ENCODE peak calls at places on chromosomes 6 and 20, in ten cellular contexts. One of them, this sample, is unnamed.

GRCh38 chr20:37729909-37730308 is 36.1 kb downstream of the CTNNBL1 start:
- DNase-seq in psoas muscle: no peak
- DNase-seq in A549: no peak
- DNase-seq in ascending aorta: no peak
- DNase-seq in heart right ventricle: no peak
- DNase-seq in CD4-positive, alpha-beta T cell: no peak
- DNase-seq in colonic mucosa: no peak
- DNase-seq in SJSA1: no peak
- DNase-seq in CD8-positive, alpha-beta T cell: no peak
- DNase-seq in HL-60: no peak
- DNase-seq in this sample: no peak

GRCh38 chr6:111027219-111027618 is 45.4 kb downstream of the RPF2 start:
- DNase-seq in psoas muscle: no peak
- DNase-seq in A549: no peak
- DNase-seq in ascending aorta: no peak
- DNase-seq in heart right ventricle: no peak
- DNase-seq in CD4-positive, alpha-beta T cell: no peak
- DNase-seq in colonic mucosa: no peak
- DNase-seq in SJSA1: no peak
- DNase-seq in CD8-positive, alpha-beta T cell: no peak
- DNase-seq in HL-60: no peak
- DNase-seq in this sample: no peak

GRCh38 chr20:21235713-21236445 is 67.3 kb upstream of the XRN2 start:
- DNase-seq in psoas muscle: peak
- DNase-seq in A549: peak
- DNase-seq in ascending aorta: no peak
- DNase-seq in heart right ventricle: peak
- DNase-seq in CD4-positive, alpha-beta T cell: peak
- DNase-seq in colonic mucosa: peak
- DNase-seq in SJSA1: peak
- DNase-seq in CD8-positive, alpha-beta T cell: peak
- DNase-seq in HL-60: peak
- DNase-seq in this sample: peak

GRCh38 chr20:41318271-41318649 is 729 bp upstream of the ZHX3 start:
- DNase-seq in psoas muscle: no peak
- DNase-seq in A549: no peak
- DNase-seq in ascending aorta: no peak
- DNase-seq in heart right ventricle: no peak
- DNase-seq in CD4-positive, alpha-beta T cell: no peak
- DNase-seq in colonic mucosa: peak
- DNase-seq in SJSA1: no peak
- DNase-seq in CD8-positive, alpha-beta T cell: no peak
- DNase-seq in HL-60: no peak
- DNase-seq in this sample: no peak

GRCh38 chr6:111715321-111715720 is 109.6 kb upstream of the TRAF3IP2 start:
- DNase-seq in psoas muscle: no peak
- DNase-seq in A549: no peak
- DNase-seq in ascending aorta: no peak
- DNase-seq in heart right ventricle: no peak
- DNase-seq in CD4-positive, alpha-beta T cell: peak
- DNase-seq in colonic mucosa: no peak
- DNase-seq in SJSA1: no peak
- DNase-seq in CD8-positive, alpha-beta T cell: peak
- DNase-seq in HL-60: no peak
- DNase-seq in this sample: no peak

GRCh38 chr6:131368077-131368911 is 204.7 kb upstream of the ARG1 start:
- DNase-seq in psoas muscle: peak
- DNase-seq in A549: no peak
- DNase-seq in ascending aorta: no peak
- DNase-seq in heart right ventricle: peak
- DNase-seq in CD4-positive, alpha-beta T cell: no peak
- DNase-seq in colonic mucosa: peak
- DNase-seq in SJSA1: no peak
- DNase-seq in CD8-positive, alpha-beta T cell: no peak
- DNase-seq in HL-60: peak
- DNase-seq in this sample: peak

GRCh38 chr6:71194730-71195129 is 93.9 kb upstream of the OGFRL1 start:
- DNase-seq in psoas muscle: no peak
- DNase-seq in A549: peak
- DNase-seq in ascending aorta: no peak
- DNase-seq in heart right ventricle: no peak
- DNase-seq in CD4-positive, alpha-beta T cell: no peak
- DNase-seq in colonic mucosa: no peak
- DNase-seq in SJSA1: no peak
- DNase-seq in CD8-positive, alpha-beta T cell: no peak
- DNase-seq in HL-60: no peak
- DNase-seq in this sample: no peak

GRCh38 chr6:144063246-144063743 is 32.1 kb downstream of the SF3B5 start:
- DNase-seq in psoas muscle: no peak
- DNase-seq in A549: no peak
- DNase-seq in ascending aorta: no peak
- DNase-seq in heart right ventricle: no peak
- DNase-seq in CD4-positive, alpha-beta T cell: no peak
- DNase-seq in colonic mucosa: peak
- DNase-seq in SJSA1: no peak
- DNase-seq in CD8-positive, alpha-beta T cell: no peak
- DNase-seq in HL-60: no peak
- DNase-seq in this sample: no peak

GRCh38 chr6:89941031-89941775 is 46.9 kb downstream of the GJA10 start:
- DNase-seq in psoas muscle: peak
- DNase-seq in A549: no peak
- DNase-seq in ascending aorta: no peak
- DNase-seq in heart right ventricle: no peak
- DNase-seq in CD4-positive, alpha-beta T cell: no peak
- DNase-seq in colonic mucosa: peak
- DNase-seq in SJSA1: no peak
- DNase-seq in CD8-positive, alpha-beta T cell: no peak
- DNase-seq in HL-60: no peak
- DNase-seq in this sample: peak

GRCh38 chr20:25020345-25020744 is 27.8 kb upstream of the APMAP start:
- DNase-seq in psoas muscle: no peak
- DNase-seq in A549: no peak
- DNase-seq in ascending aorta: no peak
- DNase-seq in heart right ventricle: no peak
- DNase-seq in CD4-positive, alpha-beta T cell: no peak
- DNase-seq in colonic mucosa: no peak
- DNase-seq in SJSA1: peak
- DNase-seq in CD8-positive, alpha-beta T cell: no peak
- DNase-seq in HL-60: no peak
- DNase-seq in this sample: no peak

GRCh38 chr6:14945461-14946210 is 300.2 kb upstream of the JARID2 start:
- DNase-seq in psoas muscle: no peak
- DNase-seq in A549: no peak
- DNase-seq in ascending aorta: no peak
- DNase-seq in heart right ventricle: no peak
- DNase-seq in CD4-positive, alpha-beta T cell: no peak
- DNase-seq in colonic mucosa: no peak
- DNase-seq in SJSA1: no peak
- DNase-seq in CD8-positive, alpha-beta T cell: no peak
- DNase-seq in HL-60: no peak
- DNase-seq in this sample: no peak

GRCh38 chr20:10647471-10647870 is 26.3 kb downstream of the JAG1 start:
- DNase-seq in psoas muscle: no peak
- DNase-seq in A549: no peak
- DNase-seq in ascending aorta: no peak
- DNase-seq in heart right ventricle: no peak
- DNase-seq in CD4-positive, alpha-beta T cell: no peak
- DNase-seq in colonic mucosa: no peak
- DNase-seq in SJSA1: no peak
- DNase-seq in CD8-positive, alpha-beta T cell: no peak
- DNase-seq in HL-60: no peak
- DNase-seq in this sample: no peak

GRCh38 chr20:10864076-10864672 is 190.4 kb upstream of the JAG1 start:
- DNase-seq in psoas muscle: no peak
- DNase-seq in A549: no peak
- DNase-seq in ascending aorta: no peak
- DNase-seq in heart right ventricle: peak
- DNase-seq in CD4-positive, alpha-beta T cell: no peak
- DNase-seq in colonic mucosa: peak
- DNase-seq in SJSA1: no peak
- DNase-seq in CD8-positive, alpha-beta T cell: no peak
- DNase-seq in HL-60: no peak
- DNase-seq in this sample: no peak

GRCh38 chr6:126625019-126625418 is 285.1 kb downstream of the CENPW start:
- DNase-seq in psoas muscle: no peak
- DNase-seq in A549: no peak
- DNase-seq in ascending aorta: no peak
- DNase-seq in heart right ventricle: no peak
- DNase-seq in CD4-positive, alpha-beta T cell: no peak
- DNase-seq in colonic mucosa: no peak
- DNase-seq in SJSA1: no peak
- DNase-seq in CD8-positive, alpha-beta T cell: no peak
- DNase-seq in HL-60: no peak
- DNase-seq in this sample: no peak

GRCh38 chr6:134182528-134182927 is 130.1 kb upstream of the SLC2A12 start:
- DNase-seq in psoas muscle: no peak
- DNase-seq in A549: no peak
- DNase-seq in ascending aorta: no peak
- DNase-seq in heart right ventricle: no peak
- DNase-seq in CD4-positive, alpha-beta T cell: no peak
- DNase-seq in colonic mucosa: no peak
- DNase-seq in SJSA1: no peak
- DNase-seq in CD8-positive, alpha-beta T cell: no peak
- DNase-seq in HL-60: no peak
- DNase-seq in this sample: no peak

GRCh38 chr6:3090013-3090412 is 21.7 kb downstream of the RIPK1 start:
- DNase-seq in psoas muscle: no peak
- DNase-seq in A549: no peak
- DNase-seq in ascending aorta: no peak
- DNase-seq in heart right ventricle: no peak
- DNase-seq in CD4-positive, alpha-beta T cell: no peak
- DNase-seq in colonic mucosa: no peak
- DNase-seq in SJSA1: no peak
- DNase-seq in CD8-positive, alpha-beta T cell: no peak
- DNase-seq in HL-60: no peak
- DNase-seq in this sample: no peak

DNA sequence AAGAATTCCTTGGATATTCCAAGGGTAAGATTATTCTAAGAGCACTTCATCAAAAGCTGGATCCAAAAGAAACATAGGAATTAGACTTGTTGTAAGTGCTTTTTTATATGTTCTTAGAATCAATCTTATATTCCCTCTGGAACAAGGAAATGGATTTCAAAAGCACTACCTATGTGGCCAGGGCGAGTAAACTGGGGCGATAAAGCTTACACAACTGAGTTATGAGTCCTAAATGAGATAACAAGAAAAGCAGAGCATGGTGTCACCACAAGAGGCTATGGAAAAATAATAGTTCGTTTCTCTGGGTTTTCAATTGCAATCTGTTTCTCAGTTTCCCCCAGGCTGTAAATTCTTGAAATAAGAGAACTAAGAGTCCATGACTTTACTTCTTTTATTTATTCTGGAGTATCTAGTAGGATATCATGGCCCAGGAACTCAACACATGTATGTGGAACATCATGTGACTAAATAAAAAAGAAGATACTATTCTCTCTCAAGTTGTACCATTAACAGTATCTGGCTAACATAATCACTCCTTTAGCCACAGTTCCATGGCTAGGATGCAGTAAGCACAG is 51.5 kb downstream of the NUDT3 start:
- DNase-seq in psoas muscle: no peak
- DNase-seq in A549: no peak
- DNase-seq in ascending aorta: no peak
- DNase-seq in heart right ventricle: no peak
- DNase-seq in CD4-positive, alpha-beta T cell: no peak
- DNase-seq in colonic mucosa: no peak
- DNase-seq in SJSA1: no peak
- DNase-seq in CD8-positive, alpha-beta T cell: no peak
- DNase-seq in HL-60: no peak
- DNase-seq in this sample: no peak
- H3K27ac ChIP-seq in psoas muscle: peak
- H3K27ac ChIP-seq in A549: no peak
- H3K27ac ChIP-seq in ascending aorta: peak
- H3K27ac ChIP-seq in heart right ventricle: peak
- H3K27ac ChIP-seq in CD4-positive, alpha-beta T cell: no peak
- H3K27ac ChIP-seq in colonic mucosa: no peak
- H3K27ac ChIP-seq in SJSA1: no peak
- H3K27ac ChIP-seq in CD8-positive, alpha-beta T cell: no peak
- H3K27ac ChIP-seq in HL-60: no peak
- H3K27ac ChIP-seq in this sample: no peak

DNA sequence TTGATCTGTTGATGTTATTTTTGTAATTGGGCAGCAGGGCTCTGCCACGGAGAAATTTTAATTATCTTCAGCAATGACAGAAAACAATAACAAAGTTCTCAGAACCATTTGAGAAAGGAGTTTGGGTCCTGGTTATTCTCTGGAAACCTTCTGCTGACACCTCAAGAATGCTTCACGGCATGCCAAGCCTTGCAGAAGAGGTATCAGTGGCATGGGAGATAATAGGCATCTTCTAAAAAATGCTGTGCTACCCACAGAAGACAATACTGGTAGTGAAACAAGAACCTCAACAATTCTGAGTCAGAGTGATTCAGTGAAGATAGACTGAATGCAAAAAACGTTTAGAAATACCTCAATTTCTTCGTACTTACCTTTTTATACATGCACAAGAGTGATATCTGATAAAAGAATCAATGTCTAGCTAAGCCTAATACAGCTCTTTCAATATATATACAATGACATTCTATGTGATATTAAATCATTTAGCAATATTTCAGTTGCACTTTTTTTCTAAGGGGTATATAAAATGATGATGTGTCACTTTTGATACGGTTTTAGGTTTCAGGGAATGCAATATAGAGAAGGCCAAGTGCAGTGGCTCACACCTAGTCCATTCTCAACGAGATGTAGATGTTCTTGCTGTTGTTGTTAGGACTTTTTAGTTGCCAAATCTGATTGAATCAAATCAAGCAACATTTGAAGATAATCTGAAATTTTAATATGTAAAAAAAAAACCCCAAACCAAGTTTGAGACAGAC is 110.4 kb upstream of the COL21A1 start:
- DNase-seq in psoas muscle: no peak
- DNase-seq in A549: no peak
- DNase-seq in ascending aorta: no peak
- DNase-seq in heart right ventricle: no peak
- DNase-seq in CD4-positive, alpha-beta T cell: no peak
- DNase-seq in colonic mucosa: no peak
- DNase-seq in SJSA1: peak
- DNase-seq in CD8-positive, alpha-beta T cell: no peak
- DNase-seq in HL-60: no peak
- DNase-seq in this sample: no peak
- H3K27ac ChIP-seq in psoas muscle: no peak
- H3K27ac ChIP-seq in A549: no peak
- H3K27ac ChIP-seq in ascending aorta: no peak
- H3K27ac ChIP-seq in heart right ventricle: no peak
- H3K27ac ChIP-seq in CD4-positive, alpha-beta T cell: no peak
- H3K27ac ChIP-seq in colonic mucosa: no peak
- H3K27ac ChIP-seq in SJSA1: peak
- H3K27ac ChIP-seq in CD8-positive, alpha-beta T cell: no peak
- H3K27ac ChIP-seq in HL-60: no peak
- H3K27ac ChIP-seq in this sample: no peak

GRCh38 chr6:56552212-56553130 is 90.2 kb downstream of the DST start:
- DNase-seq in psoas muscle: no peak
- DNase-seq in A549: no peak
- DNase-seq in ascending aorta: no peak
- DNase-seq in heart right ventricle: no peak
- DNase-seq in CD4-positive, alpha-beta T cell: no peak
- DNase-seq in colonic mucosa: no peak
- DNase-seq in SJSA1: no peak
- DNase-seq in CD8-positive, alpha-beta T cell: no peak
- DNase-seq in HL-60: no peak
- DNase-seq in this sample: no peak
- H3K27ac ChIP-seq in psoas muscle: no peak
- H3K27ac ChIP-seq in A549: no peak
- H3K27ac ChIP-seq in ascending aorta: peak
- H3K27ac ChIP-seq in heart right ventricle: peak
- H3K27ac ChIP-seq in CD4-positive, alpha-beta T cell: no peak
- H3K27ac ChIP-seq in colonic mucosa: no peak
- H3K27ac ChIP-seq in SJSA1: no peak
- H3K27ac ChIP-seq in CD8-positive, alpha-beta T cell: no peak
- H3K27ac ChIP-seq in HL-60: no peak
- H3K27ac ChIP-seq in this sample: no peak

GRCh38 chr6:40610229-40610628 is 23.1 kb upstream of the LRFN2 start:
- DNase-seq in psoas muscle: no peak
- DNase-seq in A549: no peak
- DNase-seq in ascending aorta: no peak
- DNase-seq in heart right ventricle: no peak
- DNase-seq in CD4-positive, alpha-beta T cell: no peak
- DNase-seq in colonic mucosa: no peak
- DNase-seq in SJSA1: no peak
- DNase-seq in CD8-positive, alpha-beta T cell: no peak
- DNase-seq in HL-60: no peak
- DNase-seq in this sample: no peak
- H3K27ac ChIP-seq in psoas muscle: no peak
- H3K27ac ChIP-seq in A549: no peak
- H3K27ac ChIP-seq in ascending aorta: no peak
- H3K27ac ChIP-seq in heart right ventricle: no peak
- H3K27ac ChIP-seq in CD4-positive, alpha-beta T cell: no peak
- H3K27ac ChIP-seq in colonic mucosa: no peak
- H3K27ac ChIP-seq in SJSA1: no peak
- H3K27ac ChIP-seq in CD8-positive, alpha-beta T cell: no peak
- H3K27ac ChIP-seq in HL-60: no peak
- H3K27ac ChIP-seq in this sample: no peak

This sample was measured in substantia nigra.